ENCODE peak calls at places on chromosomes 3 and 15, in six cellular contexts. U is HepG2, Z is K562, D is HCT116, Y is GM12878, L is H1. N is an unnamed sample.

GRCh38 chr3:107206141-107206540 is 171.1 kb upstream of the CCDC54 start:
- DNase-seq in L (no peak), Z (peak; percentile 36), D (peak; percentile 37), Y (no peak), U (peak; percentile 32), N (peak; percentile 23)

GRCh38 chr15:75712668-75713337 is at the start of gene CSPG4:
- DNase-seq in L (no peak), U (no peak), Z (peak; percentile 81), Y (no peak), D (no peak), N (no peak)

GRCh38 chr3:137172703-137173102 is 214.9 kb downstream of the IL20RB start:
- DNase-seq in U (no peak), L (no peak), Z (no peak), D (no peak), Y (no peak), N (no peak)

GRCh38 chr15:30065025-30065801 is 17.5 kb upstream of the GOLGA8J start:
- DNase-seq in U (no peak), D (no peak), L (no peak), Z (no peak), Y (no peak), N (no peak)

GRCh38 chr3:194464692-194465091 is 22.1 kb downstream of the ATP13A3 start:
- DNase-seq in L (no peak), D (no peak), Y (no peak), U (no peak), Z (no peak), N (no peak)

GRCh38 chr3:50587806-50588758 is 18.8 kb downstream of the HEMK1 start:
- DNase-seq in D (no peak), Z (no peak), L (no peak), U (peak; percentile 57), Y (peak; percentile 32), N (no peak)

GRCh38 chr15:39083213-39083612 is 497.7 kb upstream of the THBS1 start:
- DNase-seq in U (no peak), Z (no peak), Y (no peak), D (no peak), L (no peak), N (no peak)

GRCh38 chr3:127665586-127665985 is 7.2 kb upstream of the ABTB1 start:
- DNase-seq in Y (no peak), L (no peak), U (no peak), D (no peak), Z (no peak), N (no peak)

GRCh38 chr3:143653493-143653892 is 194.8 kb downstream of the SLC9A9 start:
- DNase-seq in L (no peak), U (no peak), Z (no peak), Y (no peak), D (no peak), N (no peak)

GRCh38 chr15:80274554-80274953 is 22.5 kb upstream of the CTXND1 start:
- DNase-seq in U (peak; percentile 40), D (no peak), Z (no peak), Y (no peak), L (no peak), N (no peak)

GRCh38 chr3:164737174-164737573 is 341.1 kb downstream of the SI start:
- DNase-seq in U (no peak), Z (no peak), Y (no peak), L (no peak), D (no peak), N (no peak)

GRCh38 chr15:55768670-55769185 is 25.8 kb upstream of the PRTG start:
- DNase-seq in D (no peak), Y (no peak), L (no peak), Z (no peak), U (no peak), N (no peak)

GRCh38 chr3:82773207-82773606 is 1011.8 kb upstream of the GBE1 start:
- DNase-seq in U (no peak), D (no peak), Z (no peak), L (no peak), Y (no peak), N (no peak)

GRCh38 chr15:57866149-57866736 is 159.7 kb downstream of the POLR2M start:
- DNase-seq in Z (peak; percentile 48), L (peak; percentile 38), Y (no peak), U (peak; percentile 56), D (peak; percentile 52), N (peak; percentile 49)

DNA sequence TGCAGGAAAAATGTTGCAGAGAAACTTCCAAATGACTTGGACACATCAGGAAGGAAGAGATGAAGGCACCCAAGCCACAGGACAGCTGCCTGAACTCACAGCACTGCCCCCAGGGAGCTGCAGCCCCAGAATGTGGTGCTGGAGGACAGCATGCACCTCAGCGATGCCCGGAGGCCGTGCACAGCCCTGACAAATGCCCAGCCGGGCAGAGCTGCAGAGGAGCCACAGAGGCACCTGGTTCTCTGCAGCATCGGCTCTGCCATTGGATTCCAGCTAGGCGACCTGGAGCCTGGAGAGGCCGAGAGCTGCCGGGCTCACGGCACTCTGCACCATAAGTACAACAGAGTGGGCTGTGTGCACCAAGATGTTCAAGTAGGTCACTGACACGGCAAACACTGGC is 97.5 kb downstream of the OCA2 start:
- DNase-seq in Z (no peak), Y (no peak), U (no peak), L (no peak), D (no peak), N (no peak)
- TF ChIP-seq ZNF274 in Z (no peak), Y (no peak), U (no peak), L (no peak), D (no peak), N (no peak)

DNA sequence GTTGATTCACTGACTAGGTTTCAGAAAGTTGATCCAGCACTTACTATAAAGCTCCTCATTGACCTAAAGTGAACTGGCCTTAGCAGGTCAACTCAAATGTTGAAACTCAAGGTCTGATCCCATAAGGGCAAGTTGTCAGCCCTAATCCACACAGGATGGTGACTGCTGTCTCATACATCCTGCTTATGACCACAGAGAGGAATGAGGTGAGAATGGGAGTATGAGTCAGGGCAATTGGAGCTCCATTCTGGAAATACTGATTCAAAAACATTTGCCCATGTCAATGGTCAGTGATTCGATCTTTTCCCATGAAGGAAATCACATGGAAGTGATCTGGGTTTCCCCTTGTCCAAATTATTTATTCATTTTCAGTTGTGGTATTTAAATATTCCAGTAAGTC is 78.7 kb downstream of the ZNF385D start:
- DNase-seq in Y (no peak), U (no peak), D (no peak), L (no peak), Z (no peak), N (no peak)
- TF ChIP-seq ZNF274 in Y (no peak), U (no peak), D (no peak), L (no peak), Z (no peak), N (no peak)

DNA sequence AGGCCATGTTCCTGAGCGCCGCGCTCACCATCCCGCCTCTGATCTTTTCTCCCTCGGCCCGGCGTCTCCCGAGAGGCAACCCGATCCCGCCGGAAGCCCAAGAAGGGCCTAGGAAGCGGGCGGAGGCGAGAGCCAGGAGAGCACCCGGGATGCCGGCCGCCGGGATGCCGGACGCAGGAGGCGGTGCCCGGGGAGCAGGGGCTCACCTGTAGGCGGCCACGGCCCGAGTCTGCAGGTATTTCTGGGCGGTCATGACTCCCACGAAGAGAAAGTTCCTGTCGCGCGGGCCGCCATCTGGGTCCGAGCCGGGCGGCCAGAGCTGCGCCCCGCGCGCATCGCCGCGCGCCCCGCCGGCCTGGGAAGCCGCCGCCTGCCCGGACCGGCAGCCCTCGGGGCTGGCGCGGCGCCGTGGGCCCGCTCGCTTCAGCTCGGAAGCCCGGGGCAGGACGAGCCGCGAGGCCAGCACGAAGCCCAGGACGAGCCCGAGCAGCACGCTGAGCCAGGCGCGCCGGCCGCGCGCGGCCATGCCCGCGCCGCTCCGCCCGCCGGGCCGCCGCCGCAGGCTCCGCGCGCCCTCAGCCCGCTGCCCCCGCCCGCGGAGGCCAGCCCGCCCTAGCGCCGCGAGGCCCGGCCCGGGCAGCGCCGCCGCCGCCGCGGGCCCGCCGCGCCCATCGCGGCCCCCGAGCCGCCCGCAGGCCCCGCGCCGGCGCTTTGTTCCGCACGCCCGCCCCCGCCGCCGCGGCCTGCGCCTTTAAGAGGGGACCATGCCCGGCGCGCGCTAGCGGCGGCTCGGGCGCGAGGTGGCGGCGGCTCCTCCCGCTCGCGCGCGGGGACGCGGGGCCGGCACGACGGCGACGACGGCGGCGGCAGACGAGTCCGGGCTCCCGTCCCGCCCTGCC is 668 bp downstream of the CHSY1 start:
- DNase-seq in U (no peak), Y (no peak), D (no peak), L (no peak), Z (peak; percentile 69), N (no peak)
- TF ChIP-seq ZNF274 in U (no peak), Y (no peak), D (no peak), L (no peak), Z (no peak), N (no peak)

DNA sequence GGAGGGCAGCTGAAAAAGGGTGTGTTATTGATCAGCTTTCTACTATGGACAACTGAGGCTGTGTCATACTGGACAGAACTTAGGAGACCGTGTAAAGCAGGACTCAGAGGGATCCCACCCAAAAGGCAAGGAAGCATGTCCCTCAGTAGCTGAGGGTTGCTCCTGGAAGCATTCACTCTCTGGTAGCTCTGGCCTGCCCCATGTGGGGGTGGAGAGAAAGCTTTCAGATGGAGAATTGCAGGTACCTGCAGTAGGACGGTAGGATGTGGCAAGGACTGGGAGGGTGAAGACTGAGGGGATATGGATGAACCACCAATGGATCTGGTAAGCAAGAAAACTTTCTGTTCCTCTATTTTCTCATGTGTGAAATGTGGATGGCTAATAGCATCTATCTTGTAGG is 157.5 kb upstream of the PROK2 start:
- DNase-seq in Y (no peak), U (no peak), Z (no peak), L (no peak), D (no peak), N (no peak)
- TF ChIP-seq ZNF274 in Y (no peak), U (no peak), Z (no peak), L (no peak), D (no peak), N (no peak)